ENCODE peak calls at places on chromosomes 6 and 20, in five cellular contexts. U, E, D, T and J are unnamed samples.

GRCh38 chr6:158586652-158587051 is 26.8 kb downstream of the TMEM181 start:
- DNase-seq in U (no peak), E (no peak), D (no peak), T (no peak), J (no peak)

GRCh38 chr20:46402236-46402886 is 4.1 kb downstream of the ELMO2 start:
- DNase-seq in E (no peak), D (no peak), U (no peak), T (no peak), J (no peak)

GRCh38 chr6:102736941-102737368 is 1343.4 kb downstream of the GRIK2 start:
- DNase-seq in E (no peak), D (no peak), T (no peak), U (no peak), J (no peak)

GRCh38 chr20:63134201-63134612 is 81.7 kb downstream of the YTHDF1 start:
- DNase-seq in D (no peak), E (no peak), T (no peak), U (no peak), J (no peak)

GRCh38 chr6:39426057-39426592 is 103.6 kb upstream of the KCNK16 start:
- DNase-seq in T (no peak), E (no peak), D (no peak), U (no peak), J (no peak)

GRCh38 chr6:144153260-144153659 is 2.9 kb downstream of the STX11 start:
- DNase-seq in D (no peak), T (no peak), U (no peak), E (no peak), J (no peak)

GRCh38 chr6:150751296-150751695 is 114.2 kb upstream of the MTHFD1L start:
- DNase-seq in T (no peak), E (no peak), U (no peak), D (no peak), J (no peak)

GRCh38 chr20:63149531-63150207 is 66.3 kb downstream of the YTHDF1 start:
- DNase-seq in U (no peak), T (no peak), D (no peak), E (no peak), J (no peak)

GRCh38 chr6:3624268-3625136 is 127.0 kb downstream of the PXDC1 start:
- DNase-seq in T (no peak), D (no peak), U (no peak), E (no peak), J (no peak)

GRCh38 chr6:34243131-34243771 is 5.6 kb downstream of the SMIM29 start:
- DNase-seq in T (no peak), E (no peak), U (no peak), D (no peak), J (no peak)

GRCh38 chr20:13649548-13649947 is 10.8 kb upstream of the TASP1 start:
- DNase-seq in T (no peak), D (no peak), E (no peak), U (no peak), J (no peak)

GRCh38 chr6:34084591-34085280 is 61.2 kb downstream of the GRM4 start:
- DNase-seq in E (no peak), T (no peak), D (no peak), U (peak), J (no peak)

GRCh38 chr20:967796-968742 is 34.0 kb downstream of the RSPO4 start:
- DNase-seq in U (no peak), D (no peak), T (no peak), E (no peak), J (no peak)